ENCODE peak calls at places on chromosomes 3 and 15, in eight cellular contexts. Y is fibroblast of the aortic adventitia; G is stimulated activated CD8-positive, alpha-beta memory T cell treated with anti-CD3 and anti-CD28 coated beads, Interleukin-12 subunit alpha, Interleukin-12 subunit beta, amount 100 ng/mL, for 4 hours; X is activated naive CD4-positive, alpha-beta T cell; P is NCI-H446; Q is astrocyte of the cerebellum; J is stimulated activated CD4-positive, alpha-beta T cell treated with anti-CD3 and anti-CD28 coated beads, Interleukin-15, amount 100 ng/mL, for 1 hour; T is breast epithelium. W is an unnamed sample.

GRCh38 chr3:15541371-15541770 is 19.9 kb upstream of the COLQ start:
- DNase-seq in T (no peak), J (no peak), X (no peak), G (no peak), Q (no peak), Y (no peak), P (no peak), W (no peak)

GRCh38 chr3:53328750-53329149 is 18.6 kb downstream of the DCP1A start:
- DNase-seq in X (no peak), T (no peak), Q (no peak), Y (peak), J (no peak), P (no peak), G (no peak), W (no peak)

GRCh38 chr3:129560931-129561594 is 18.1 kb downstream of the H1-8 start:
- DNase-seq in Q (peak), Y (peak), X (no peak), T (peak), J (no peak), P (peak), G (no peak), W (peak)

GRCh38 chr3:54882114-54882833 is 45.6 kb downstream of the LRTM1 start:
- DNase-seq in X (no peak), J (no peak), Y (peak), G (no peak), T (no peak), Q (peak), P (no peak), W (no peak)

GRCh38 chr3:157135671-157136396 is 24.1 kb downstream of the CCNL1 start:
- DNase-seq in G (no peak), J (no peak), X (no peak), T (no peak), Q (peak), Y (peak), P (peak), W (no peak)

GRCh38 chr3:35383719-35384555 is 255.4 kb upstream of the ARPP21 start:
- DNase-seq in T (no peak), G (no peak), J (no peak), X (no peak), Q (peak), P (peak), Y (no peak), W (no peak)

GRCh38 chr3:188944108-188944507 is 227.7 kb upstream of the TPRG1 start:
- DNase-seq in Q (no peak), T (peak), Y (peak), G (no peak), P (no peak), X (no peak), J (no peak), W (no peak)

GRCh38 chr15:22257047-22257667 is 176.8 kb downstream of the OR4M2 start:
- DNase-seq in X (no peak), Q (no peak), P (no peak), G (no peak), T (no peak), Y (peak), J (no peak), W (no peak)

GRCh38 chr3:175477651-175478224 is 618.6 kb downstream of the NAALADL2 start:
- DNase-seq in J (no peak), Q (no peak), Y (no peak), P (no peak), T (no peak), X (no peak), G (no peak), W (no peak)